ENCODE peak calls at places on chromosomes 1 and 21, in seven cellular contexts. One of them, this sample, is unnamed.
A peak's percentile ranks its signal among the peaks of the same experiment; 100 is the strongest.

GRCh38 chr1:85700422-85700821 is 7.8 kb downstream of the ZNHIT6 start:
- DNase-seq in thoracic aorta: no peak
- DNase-seq in cardiac muscle cell: no peak
- DNase-seq in aorta: no peak
- DNase-seq in ovary: no peak
- DNase-seq in lower lobe of right lung: no peak
- DNase-seq in left ventricle myocardium inferior: no peak
- DNase-seq in this sample: no peak

GRCh38 chr1:195584870-195585624 is 1023.2 kb downstream of the KCNT2 start:
- DNase-seq in thoracic aorta: no peak
- DNase-seq in ovary: no peak
- DNase-seq in left ventricle myocardium inferior: no peak
- DNase-seq in aorta: no peak
- DNase-seq in cardiac muscle cell: no peak
- DNase-seq in lower lobe of right lung: no peak
- DNase-seq in this sample: peak; percentile 6

GRCh38 chr1:8651236-8651890 is 166.1 kb downstream of the RERE start:
- DNase-seq in aorta: no peak
- DNase-seq in thoracic aorta: no peak
- DNase-seq in ovary: no peak
- DNase-seq in lower lobe of right lung: no peak
- DNase-seq in left ventricle myocardium inferior: no peak
- DNase-seq in cardiac muscle cell: no peak
- DNase-seq in this sample: no peak

GRCh38 chr1:54965624-54966340 is 14.6 kb upstream of the TMEM61 start:
- DNase-seq in ovary: no peak
- DNase-seq in cardiac muscle cell: peak; percentile 90
- DNase-seq in aorta: no peak
- DNase-seq in lower lobe of right lung: peak; percentile 71
- DNase-seq in thoracic aorta: no peak
- DNase-seq in left ventricle myocardium inferior: peak; percentile 55
- DNase-seq in this sample: no peak

GRCh38 chr21:21232320-21232719 is 234.1 kb downstream of the NCAM2 start:
- DNase-seq in ovary: no peak
- DNase-seq in left ventricle myocardium inferior: no peak
- DNase-seq in cardiac muscle cell: peak; percentile 82
- DNase-seq in lower lobe of right lung: no peak
- DNase-seq in aorta: no peak
- DNase-seq in thoracic aorta: no peak
- DNase-seq in this sample: no peak

GRCh38 chr1:207970329-207971038 is 59.6 kb upstream of the CD34 start:
- DNase-seq in aorta: no peak
- DNase-seq in cardiac muscle cell: no peak
- DNase-seq in left ventricle myocardium inferior: no peak
- DNase-seq in ovary: no peak
- DNase-seq in thoracic aorta: no peak
- DNase-seq in lower lobe of right lung: no peak
- DNase-seq in this sample: no peak

GRCh38 chr1:51284487-51284954 is 45.8 kb downstream of the TTC39A start:
- DNase-seq in thoracic aorta: no peak
- DNase-seq in left ventricle myocardium inferior: no peak
- DNase-seq in aorta: no peak
- DNase-seq in cardiac muscle cell: peak; percentile 51
- DNase-seq in ovary: no peak
- DNase-seq in lower lobe of right lung: no peak
- DNase-seq in this sample: no peak

GRCh38 chr21:36917487-36918158 is 48.8 kb downstream of the HLCS start:
- DNase-seq in thoracic aorta: no peak
- DNase-seq in aorta: no peak
- DNase-seq in cardiac muscle cell: peak; percentile 66
- DNase-seq in ovary: no peak
- DNase-seq in lower lobe of right lung: no peak
- DNase-seq in left ventricle myocardium inferior: no peak
- DNase-seq in this sample: peak; percentile 60

GRCh38 chr21:31555741-31556191 is 103.7 kb upstream of the SOD1 start:
- DNase-seq in left ventricle myocardium inferior: no peak
- DNase-seq in lower lobe of right lung: no peak
- DNase-seq in aorta: peak; percentile 20
- DNase-seq in cardiac muscle cell: no peak
- DNase-seq in thoracic aorta: no peak
- DNase-seq in ovary: no peak
- DNase-seq in this sample: no peak

GRCh38 chr1:31396633-31397351 is 16.2 kb upstream of the SERINC2 start:
- DNase-seq in aorta: no peak
- DNase-seq in lower lobe of right lung: no peak
- DNase-seq in ovary: no peak
- DNase-seq in cardiac muscle cell: peak; percentile 87
- DNase-seq in thoracic aorta: no peak
- DNase-seq in left ventricle myocardium inferior: no peak
- DNase-seq in this sample: no peak

GRCh38 chr1:87867631-87868030 is 539.0 kb downstream of the LMO4 start:
- DNase-seq in ovary: no peak
- DNase-seq in lower lobe of right lung: no peak
- DNase-seq in thoracic aorta: no peak
- DNase-seq in cardiac muscle cell: peak; percentile 30
- DNase-seq in aorta: no peak
- DNase-seq in left ventricle myocardium inferior: no peak
- DNase-seq in this sample: no peak

GRCh38 chr1:227944066-227944930 is 3.4 kb downstream of the WNT9A start:
- DNase-seq in lower lobe of right lung: peak; percentile 43
- DNase-seq in left ventricle myocardium inferior: peak; percentile 71
- DNase-seq in aorta: peak; percentile 52
- DNase-seq in thoracic aorta: no peak
- DNase-seq in cardiac muscle cell: no peak
- DNase-seq in ovary: no peak
- DNase-seq in this sample: no peak

GRCh38 chr1:243471026-243471685 is 215.3 kb downstream of the SDCCAG8 start:
- DNase-seq in lower lobe of right lung: no peak
- DNase-seq in left ventricle myocardium inferior: no peak
- DNase-seq in aorta: no peak
- DNase-seq in thoracic aorta: no peak
- DNase-seq in ovary: no peak
- DNase-seq in cardiac muscle cell: no peak
- DNase-seq in this sample: no peak

GRCh38 chr1:234000557-234001081 is 96.1 kb downstream of the SLC35F3 start:
- DNase-seq in aorta: no peak
- DNase-seq in left ventricle myocardium inferior: no peak
- DNase-seq in cardiac muscle cell: no peak
- DNase-seq in ovary: no peak
- DNase-seq in lower lobe of right lung: no peak
- DNase-seq in thoracic aorta: no peak
- DNase-seq in this sample: no peak

GRCh38 chr1:32997381-32997891 is 32.8 kb upstream of the RNF19B start:
- DNase-seq in aorta: no peak
- DNase-seq in cardiac muscle cell: peak; percentile 75
- DNase-seq in lower lobe of right lung: no peak
- DNase-seq in ovary: no peak
- DNase-seq in left ventricle myocardium inferior: no peak
- DNase-seq in thoracic aorta: no peak
- DNase-seq in this sample: no peak

GRCh38 chr1:163673076-163673475 is 351.3 kb downstream of the NUF2 start:
- DNase-seq in left ventricle myocardium inferior: no peak
- DNase-seq in aorta: no peak
- DNase-seq in lower lobe of right lung: no peak
- DNase-seq in thoracic aorta: no peak
- DNase-seq in cardiac muscle cell: no peak
- DNase-seq in ovary: no peak
- DNase-seq in this sample: no peak
- H3K9me3 ChIP-seq in left ventricle myocardium inferior: no peaks in the 10 kb centered on the region
- H3K9me3 ChIP-seq in aorta: no peaks in the 10 kb centered on the region
- H3K9me3 ChIP-seq in lower lobe of right lung: no peaks in the 10 kb centered on the region
- H3K9me3 ChIP-seq in thoracic aorta: no peaks in the 10 kb centered on the region
- H3K9me3 ChIP-seq in cardiac muscle cell: no peaks in the 10 kb centered on the region
- H3K9me3 ChIP-seq in ovary: no peaks in the 10 kb centered on the region
- H3K9me3 ChIP-seq in this sample: no peaks in the 10 kb centered on the region

DNA sequence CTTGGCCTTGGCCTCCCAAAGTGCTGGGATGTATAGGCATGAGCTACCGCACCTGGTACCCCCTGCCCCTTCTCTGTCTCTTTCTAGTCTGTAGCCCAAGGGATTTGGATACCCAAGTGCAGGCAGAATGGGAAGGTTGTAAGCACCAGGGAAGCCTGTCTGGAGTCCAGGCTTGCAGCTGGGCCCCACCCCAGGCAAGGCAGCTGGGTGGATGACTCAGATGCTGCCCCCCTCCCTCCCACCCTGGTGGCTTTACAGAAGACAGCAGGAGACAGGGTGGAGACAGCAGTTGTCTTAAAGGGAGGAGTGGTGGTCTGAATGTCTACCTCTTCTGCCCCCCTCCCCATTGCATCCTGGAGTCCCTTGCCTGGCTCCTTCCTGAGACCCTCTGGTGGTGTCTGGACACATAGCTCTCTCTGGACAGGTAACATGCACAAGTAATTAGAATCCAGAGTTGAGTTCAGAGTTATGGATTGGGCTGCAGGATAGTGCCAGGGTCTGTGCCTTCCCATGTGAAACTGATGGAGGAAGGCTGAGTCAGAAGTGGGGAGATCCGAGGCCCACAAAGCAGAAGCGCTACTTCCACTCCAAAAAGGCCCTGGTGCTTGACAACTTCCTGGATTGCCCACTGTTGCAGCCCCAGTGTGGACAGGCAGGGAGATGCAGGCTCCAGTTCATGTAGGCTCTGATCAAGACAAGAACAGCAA is 5.1 kb downstream of the LMNA start:
- DNase-seq in cardiac muscle cell: no peak
- DNase-seq in ovary: no peak
- DNase-seq in aorta: no peak
- DNase-seq in lower lobe of right lung: no peak
- DNase-seq in left ventricle myocardium inferior: peak; percentile 59
- DNase-seq in thoracic aorta: no peak
- DNase-seq in this sample: no peak
- H3K4me1 ChIP-seq in cardiac muscle cell: peaks cover 52% of the 10 kb centered on the region
- H3K4me1 ChIP-seq in ovary: peaks cover 42% of the 10 kb centered on the region
- H3K4me1 ChIP-seq in aorta: no peaks in the 10 kb centered on the region
- H3K4me1 ChIP-seq in lower lobe of right lung: peaks cover 84% of the 10 kb centered on the region
- H3K4me1 ChIP-seq in left ventricle myocardium inferior: peaks cover 100% of the 10 kb centered on the region
- H3K4me1 ChIP-seq in thoracic aorta: peaks cover 44% of the 10 kb centered on the region
- H3K4me1 ChIP-seq in this sample: peaks cover 70% of the 10 kb centered on the region

GRCh38 chr1:156664046-156664948 is 12.9 kb downstream of the NES start:
- DNase-seq in cardiac muscle cell: no peak
- DNase-seq in aorta: no peak
- DNase-seq in left ventricle myocardium inferior: no peak
- DNase-seq in lower lobe of right lung: no peak
- DNase-seq in ovary: no peak
- DNase-seq in thoracic aorta: no peak
- DNase-seq in this sample: no peak
- H3K9me3 ChIP-seq in cardiac muscle cell: no peaks in the 10 kb centered on the region
- H3K9me3 ChIP-seq in aorta: no peaks in the 10 kb centered on the region
- H3K9me3 ChIP-seq in left ventricle myocardium inferior: no peaks in the 10 kb centered on the region
- H3K9me3 ChIP-seq in lower lobe of right lung: no peaks in the 10 kb centered on the region
- H3K9me3 ChIP-seq in ovary: no peaks in the 10 kb centered on the region
- H3K9me3 ChIP-seq in thoracic aorta: no peaks in the 10 kb centered on the region
- H3K9me3 ChIP-seq in this sample: no peaks in the 10 kb centered on the region

GRCh38 chr21:26124421-26124833 is 46.1 kb downstream of the APP start:
- DNase-seq in aorta: no peak
- DNase-seq in thoracic aorta: no peak
- DNase-seq in ovary: no peak
- DNase-seq in lower lobe of right lung: no peak
- DNase-seq in cardiac muscle cell: peak; percentile 60
- DNase-seq in left ventricle myocardium inferior: no peak
- DNase-seq in this sample: no peak

GRCh38 chr21:26124896-26125295 is 45.7 kb downstream of the APP start:
- DNase-seq in aorta: no peak
- DNase-seq in ovary: no peak
- DNase-seq in lower lobe of right lung: no peak
- DNase-seq in cardiac muscle cell: no peak
- DNase-seq in thoracic aorta: no peak
- DNase-seq in left ventricle myocardium inferior: no peak
- DNase-seq in this sample: no peak

GRCh38 chr21:26126168-26126553 is 44.4 kb downstream of the APP start:
- DNase-seq in thoracic aorta: no peak
- DNase-seq in ovary: no peak
- DNase-seq in left ventricle myocardium inferior: no peak
- DNase-seq in aorta: no peak
- DNase-seq in lower lobe of right lung: no peak
- DNase-seq in cardiac muscle cell: no peak
- DNase-seq in this sample: no peak

GRCh38 chr21:26127073-26127814 is 43.3 kb downstream of the APP start:
- DNase-seq in lower lobe of right lung: no peak
- DNase-seq in left ventricle myocardium inferior: no peak
- DNase-seq in cardiac muscle cell: no peak
- DNase-seq in aorta: no peak
- DNase-seq in thoracic aorta: no peak
- DNase-seq in ovary: no peak
- DNase-seq in this sample: no peak

GRCh38 chr21:26125433-26126167 is 45.0 kb downstream of the APP start:
- DNase-seq in cardiac muscle cell: no peak
- DNase-seq in thoracic aorta: no peak
- DNase-seq in left ventricle myocardium inferior: no peak
- DNase-seq in ovary: no peak
- DNase-seq in lower lobe of right lung: no peak
- DNase-seq in aorta: no peak
- DNase-seq in this sample: no peak
- H3K4me1 ChIP-seq in cardiac muscle cell: peaks cover 66% of the 10 kb centered on the region
- H3K4me1 ChIP-seq in thoracic aorta: peaks cover 23% of the 10 kb centered on the region
- H3K4me1 ChIP-seq in left ventricle myocardium inferior: peaks cover 81% of the 10 kb centered on the region
- H3K4me1 ChIP-seq in ovary: peaks cover 11% of the 10 kb centered on the region
- H3K4me1 ChIP-seq in lower lobe of right lung: peaks cover 43% of the 10 kb centered on the region
- H3K4me1 ChIP-seq in aorta: peaks cover 6% of the 10 kb centered on the region
- H3K4me1 ChIP-seq in this sample: peaks cover 47% of the 10 kb centered on the region

GRCh38 chr21:41686664-41687063 is 80.2 kb downstream of the RIPK4 start:
- DNase-seq in left ventricle myocardium inferior: no peak
- DNase-seq in ovary: no peak
- DNase-seq in cardiac muscle cell: no peak
- DNase-seq in aorta: peak; percentile 37
- DNase-seq in lower lobe of right lung: no peak
- DNase-seq in thoracic aorta: no peak
- DNase-seq in this sample: no peak

GRCh38 chr21:41684381-41685245 is 82.2 kb downstream of the RIPK4 start:
- DNase-seq in aorta: peak; percentile 70
- DNase-seq in lower lobe of right lung: no peak
- DNase-seq in left ventricle myocardium inferior: no peak
- DNase-seq in cardiac muscle cell: peak; percentile 68
- DNase-seq in thoracic aorta: no peak
- DNase-seq in ovary: peak; percentile 70
- DNase-seq in this sample: peak; percentile 71

GRCh38 chr21:41683815-41684214 is 83.0 kb downstream of the RIPK4 start:
- DNase-seq in thoracic aorta: no peak
- DNase-seq in aorta: peak; percentile 75
- DNase-seq in lower lobe of right lung: no peak
- DNase-seq in left ventricle myocardium inferior: no peak
- DNase-seq in ovary: no peak
- DNase-seq in cardiac muscle cell: no peak
- DNase-seq in this sample: no peak

GRCh38 chr21:41687633-41688032 is 79.2 kb downstream of the RIPK4 start:
- DNase-seq in left ventricle myocardium inferior: no peak
- DNase-seq in thoracic aorta: no peak
- DNase-seq in aorta: no peak
- DNase-seq in cardiac muscle cell: no peak
- DNase-seq in ovary: no peak
- DNase-seq in lower lobe of right lung: no peak
- DNase-seq in this sample: no peak

GRCh38 chr21:41685511-41686149 is 81.2 kb downstream of the RIPK4 start:
- DNase-seq in lower lobe of right lung: no peak
- DNase-seq in ovary: no peak
- DNase-seq in aorta: peak; percentile 53
- DNase-seq in thoracic aorta: no peak
- DNase-seq in cardiac muscle cell: no peak
- DNase-seq in left ventricle myocardium inferior: no peak
- DNase-seq in this sample: no peak
- H3K9me3 ChIP-seq in lower lobe of right lung: no peaks in the 10 kb centered on the region
- H3K9me3 ChIP-seq in ovary: no peaks in the 10 kb centered on the region
- H3K9me3 ChIP-seq in aorta: no peaks in the 10 kb centered on the region
- H3K9me3 ChIP-seq in thoracic aorta: no peaks in the 10 kb centered on the region
- H3K9me3 ChIP-seq in cardiac muscle cell: no peaks in the 10 kb centered on the region
- H3K9me3 ChIP-seq in left ventricle myocardium inferior: no peaks in the 10 kb centered on the region
- H3K9me3 ChIP-seq in this sample: no peaks in the 10 kb centered on the region

This sample was measured in Caco-2.